ENCODE peak calls at places on chromosomes 6 and 20, in four cellular contexts. F is K562, B is ovary, U is transverse colon. R is an unnamed sample.
A peak's percentile ranks its signal among the peaks of the same experiment; 100 is the strongest.

GRCh38 chr20:31869942-31870702 is at the start of the genes DUSP15 and TTLL9:
- DNase-seq in F (no peak), U (peak; percentile 26), B (peak; percentile 70), R (peak; percentile 79)

GRCh38 chr6:11625302-11625701 is 87.8 kb downstream of the TMEM170B start:
- DNase-seq in B (no peak), U (no peak), F (no peak), R (no peak)

GRCh38 chr20:11755071-11755881 is 162.4 kb upstream of the BTBD3 start:
- DNase-seq in B (no peak), F (no peak), U (no peak), R (no peak)

GRCh38 chr6:83708546-83708969 is 343 bp downstream of the SNAP91 start:
- DNase-seq in B (peak; percentile 34), U (no peak), F (no peak), R (no peak)

GRCh38 chr20:46228671-46229070 is 79.6 kb downstream of the CDH22 start:
- DNase-seq in F (no peak), U (no peak), B (no peak), R (no peak)

GRCh38 chr6:97074785-97075184 is 150.3 kb downstream of the KLHL32 start:
- DNase-seq in F (no peak), U (no peak), B (no peak), R (no peak)

GRCh38 chr20:16290358-16290757 is 282.9 kb downstream of the KIF16B start:
- DNase-seq in U (no peak), F (no peak), B (no peak), R (no peak)

GRCh38 chr6:157224178-157224956 is 99.0 kb downstream of the TMEM242 start:
- DNase-seq in U (no peak), F (no peak), B (no peak), R (peak; percentile 42)

GRCh38 chr6:163745566-163746400 is 331.3 kb downstream of the QKI start:
- DNase-seq in B (no peak), U (no peak), F (peak; percentile 35), R (peak; percentile 44)

GRCh38 chr6:79646006-79646405 is 14.9 kb downstream of the SH3BGRL2 start:
- DNase-seq in B (no peak), U (no peak), F (peak; percentile 31), R (no peak)

GRCh38 chr6:37022135-37022863 is 16.8 kb downstream of the FGD2 start:
- DNase-seq in U (no peak), F (no peak), B (no peak), R (no peak)

GRCh38 chr6:25872804-25873203 is 1.2 kb downstream of the SLC17A3 start:
- DNase-seq in U (no peak), B (no peak), F (no peak), R (no peak)

GRCh38 chr20:3222635-3223600 is 13.6 kb downstream of the ITPA start:
- DNase-seq in B (no peak), F (no peak), U (no peak), R (no peak)
- TF ChIP-seq EP300 in B (no peak), F (no peak), U (no peak), R (no peak)

DNA sequence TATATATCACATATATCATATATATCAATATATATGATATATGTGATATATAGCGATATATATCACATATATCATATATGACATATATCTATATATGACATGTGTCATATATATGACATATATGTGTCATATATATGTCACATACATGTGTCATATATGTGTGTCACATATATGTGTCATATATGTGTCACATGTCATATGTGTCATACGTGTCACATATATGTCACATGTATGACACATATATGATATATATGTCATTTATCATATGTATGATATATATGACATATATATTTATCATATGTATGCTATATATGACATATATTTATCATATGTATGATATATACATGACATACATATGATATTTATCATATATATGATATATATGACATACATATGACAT is 27.6 kb upstream of the ZNF292 start:
- DNase-seq in B (no peak), F (no peak), U (no peak), R (no peak)
- TF ChIP-seq EP300 in B (no peak), F (no peak), U (no peak), R (no peak)

DNA sequence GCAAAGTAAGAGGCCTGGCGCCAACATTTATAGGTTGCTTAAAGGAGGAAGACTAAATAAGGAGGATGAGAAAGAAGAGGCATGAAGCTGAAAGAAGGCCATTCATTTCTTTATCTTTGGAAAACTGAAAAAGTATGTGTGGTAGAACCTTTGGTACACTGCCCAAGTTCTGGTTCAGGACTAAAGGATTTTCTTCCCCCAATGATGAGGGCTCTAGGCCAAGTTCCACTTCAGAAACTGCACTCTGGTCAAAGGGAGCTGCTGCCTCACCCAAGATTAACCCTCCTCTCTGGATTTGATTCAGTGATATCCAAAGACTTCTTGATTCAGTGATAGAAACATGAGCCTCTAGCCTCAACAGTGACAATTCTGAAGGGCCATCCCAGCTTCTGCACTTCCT is 5.0 kb upstream of the KPNA5 start:
- DNase-seq in U (no peak), B (no peak), F (no peak), R (no peak)
- TF ChIP-seq EP300 in U (no peak), B (no peak), F (no peak), R (no peak)

GRCh38 chr6:109382576-109383437 is 540 bp upstream of the CD164 start:
- DNase-seq in B (peak; percentile 94), F (peak; percentile 94), U (peak; percentile 94), R (peak; percentile 96)
- TF ChIP-seq EP300 in B (no peak), F (no peak), U (no peak), R (no peak)

DNA sequence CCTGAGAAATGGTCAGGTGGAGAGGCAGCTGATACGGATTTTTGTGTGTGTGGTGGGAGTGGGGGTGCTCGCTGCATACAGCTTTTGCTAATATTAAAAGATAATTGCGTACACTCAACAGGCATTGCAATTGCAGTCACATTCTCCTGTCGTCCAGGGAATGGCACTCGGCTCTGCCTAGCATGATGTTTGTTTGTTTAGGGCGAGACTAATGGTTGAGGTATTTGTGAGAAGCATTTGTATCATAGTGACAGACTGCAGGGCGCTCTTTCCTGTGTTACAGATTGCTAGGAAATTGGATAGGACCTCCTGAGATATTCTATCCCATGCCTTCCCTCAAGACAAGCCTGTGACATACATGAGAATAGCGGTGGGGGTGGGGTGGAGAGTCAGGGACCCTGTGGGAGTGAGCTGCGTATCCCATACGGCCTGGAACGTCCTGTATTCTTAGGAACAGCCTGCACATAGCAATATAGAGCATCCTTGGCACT is 207.4 kb downstream of the SOX4 start:
- DNase-seq in F (no peak), B (no peak), U (no peak), R (no peak)
- TF ChIP-seq EP300 in F (no peak), B (no peak), U (no peak), R (no peak)

DNA sequence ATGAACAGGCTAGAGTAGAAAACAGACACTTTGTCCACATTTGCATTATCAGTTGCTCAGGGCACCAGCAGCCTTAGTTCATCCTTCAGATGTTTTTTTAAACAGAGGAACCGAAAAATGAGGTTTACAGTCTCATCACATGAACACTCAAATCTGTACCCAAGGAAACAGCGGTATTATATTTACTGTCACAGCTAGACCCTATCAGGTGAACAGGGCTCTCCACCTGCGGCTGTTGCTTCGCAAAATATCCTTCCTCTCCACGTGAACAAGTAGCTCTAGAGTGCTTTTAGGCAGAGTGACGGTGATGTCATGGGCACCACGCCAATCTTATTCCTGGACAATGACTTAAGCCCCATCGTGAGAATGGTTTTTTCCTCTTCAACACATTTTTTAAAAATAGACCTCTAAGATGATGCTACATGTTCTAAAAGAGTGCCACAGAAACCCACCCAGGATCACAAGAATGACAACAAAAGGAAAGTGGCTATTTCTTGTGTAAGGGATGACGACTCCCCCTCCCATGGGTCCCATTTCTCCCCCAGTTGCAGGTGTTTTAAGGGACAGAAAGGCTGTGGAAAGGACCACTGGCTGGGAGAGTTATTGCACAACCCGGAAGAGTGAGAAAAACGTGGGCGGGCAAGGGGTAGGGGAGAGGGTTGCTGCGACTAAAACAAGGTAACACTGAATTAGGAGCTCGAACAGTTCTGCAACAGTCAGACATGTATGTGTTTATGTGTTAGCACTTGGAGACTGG is 77.7 kb downstream of the EFHC1 start:
- DNase-seq in F (no peak), U (peak; percentile 72), B (no peak), R (no peak)
- TF ChIP-seq EP300 in F (no peak), U (no peak), B (no peak), R (no peak)

DNA sequence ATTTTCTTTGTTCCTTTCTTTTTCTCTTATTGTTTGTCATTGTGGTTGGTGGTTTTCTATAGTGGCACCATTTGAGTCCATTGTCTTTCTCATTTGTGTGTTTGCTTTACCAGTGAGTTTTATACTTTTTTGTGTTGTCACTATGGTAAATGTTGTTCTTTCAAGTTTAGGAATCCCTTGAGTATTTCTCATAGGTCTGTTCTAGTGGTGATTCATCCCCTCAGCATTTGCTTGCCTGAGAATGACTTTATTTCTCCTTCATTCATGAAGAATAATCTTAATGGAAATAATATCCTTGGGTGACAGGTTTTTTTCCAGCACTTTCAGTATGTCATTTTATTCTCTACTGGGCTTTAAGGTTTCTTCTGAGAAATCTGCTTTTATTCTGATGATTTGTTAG is 209.2 kb upstream of the ASCC3 start:
- DNase-seq in B (no peak), F (no peak), U (no peak), R (no peak)
- TF ChIP-seq EP300 in B (no peak), F (no peak), U (no peak), R (no peak)

GRCh38 chr6:131950767-131951575 is at the start of gene CCN2:
- DNase-seq in F (no peak), U (peak; percentile 84), B (peak; percentile 86), R (peak; percentile 94)

GRCh38 chr6:131952886-131953509 is 1.8 kb upstream of the CCN2 start:
- DNase-seq in F (no peak), B (no peak), U (no peak), R (no peak)

GRCh38 chr6:131949909-131950766 is 1.0 kb downstream of the CCN2 start:
- DNase-seq in F (no peak), B (peak; percentile 85), U (peak; percentile 83), R (no peak)

GRCh38 chr6:131949615-131949908 is 1.6 kb downstream of the CCN2 start:
- DNase-seq in F (no peak), B (no peak), U (no peak), R (no peak)

DNA sequence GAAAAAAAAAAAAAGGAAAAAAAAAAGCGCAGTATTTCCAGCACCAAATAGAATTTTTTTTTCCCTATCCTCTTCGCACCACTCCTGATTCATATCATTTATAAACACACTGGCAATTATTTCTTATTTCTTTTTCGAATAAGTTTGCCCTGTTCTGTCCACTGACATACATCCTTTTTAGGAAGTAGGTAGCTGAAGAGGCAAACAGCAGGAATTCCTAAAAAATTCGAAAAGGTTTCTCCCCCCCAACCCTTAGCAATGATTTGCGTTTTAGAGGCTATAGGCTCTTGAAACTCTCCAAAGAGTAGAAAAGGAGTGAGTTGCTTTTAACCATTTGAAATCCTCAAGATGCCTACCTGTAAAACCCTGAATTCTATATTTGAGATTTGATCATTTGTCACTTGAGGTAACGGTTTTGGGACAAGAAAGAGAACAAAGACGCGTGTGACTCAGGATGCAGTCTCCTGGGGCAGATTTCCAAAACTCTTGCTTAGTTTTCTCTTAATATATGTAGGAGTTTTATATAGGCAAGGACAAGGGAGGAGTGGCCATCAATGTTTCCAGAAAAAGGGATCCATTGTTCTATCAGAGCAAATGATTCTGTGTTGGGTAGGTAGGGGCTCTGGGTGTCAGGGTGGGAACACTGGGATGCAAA is 531 bp upstream of the CCN2 start:
- DNase-seq in U (no peak), B (no peak), F (no peak), R (no peak)
- TF ChIP-seq EP300 in U (no peak), B (no peak), F (no peak), R (no peak)

DNA sequence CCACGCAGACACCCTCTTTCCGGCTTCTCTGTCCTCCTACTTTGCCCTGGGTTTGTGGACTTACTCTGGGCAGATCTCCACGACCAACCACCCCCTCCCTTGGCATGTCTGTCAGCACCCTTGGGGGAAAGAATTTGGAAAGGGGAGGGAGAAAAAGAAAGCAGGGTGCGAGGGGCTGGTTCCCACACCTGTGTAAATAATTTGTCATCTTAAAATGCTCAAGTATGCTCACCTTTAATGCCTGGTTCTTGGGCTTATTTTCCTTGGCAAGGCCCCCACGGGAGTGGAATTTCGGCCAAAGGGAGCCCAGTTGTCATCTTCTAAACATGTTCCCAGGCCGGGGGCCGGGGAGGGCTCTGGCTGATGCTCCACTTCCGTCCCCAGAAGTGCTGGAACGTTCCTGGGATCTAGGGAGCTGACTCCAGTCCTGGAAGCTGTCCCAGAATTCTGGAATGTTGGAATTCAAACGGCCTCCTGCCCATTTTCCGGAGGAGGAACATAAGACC is 122.1 kb downstream of the CEBPB start:
- DNase-seq in F (no peak), B (peak; percentile 83), U (peak; percentile 62), R (no peak)
- TF ChIP-seq EP300 in F (no peak), B (no peak), U (no peak), R (no peak)

R was measured in H1.